ENCODE peak calls at places on chromosomes 16 and 17, in seven cellular contexts. K, V, F, D, Z, X and Y are unnamed samples. For H3K36me3, the result is how much of the 10 kb centered on the place peaks cover.

GRCh38 chr16:4612474-4612931 is 2.2 kb downstream of the UBALD1 start:
- DNase-seq in K (peak), V (no peak), F (peak), D (no peak), Z (no peak), X (no peak), Y (no peak)

GRCh38 chr16:351804-352520 is 561 bp downstream of the AXIN1 start:
- DNase-seq in K (no peak), V (peak), F (no peak), D (peak), Z (no peak), X (peak), Y (no peak)

GRCh38 chr17:79039171-79039570 is 15.2 kb downstream of the C1QTNF1 start:
- DNase-seq in K (peak), V (no peak), F (peak), D (no peak), Z (no peak), X (no peak), Y (no peak)

GRCh38 chr17:39822051-39822450 is 42.1 kb downstream of the IKZF3 start:
- DNase-seq in K (no peak), V (no peak), F (no peak), D (no peak), Z (no peak), X (no peak), Y (no peak)

GRCh38 chr17:37567137-37567927 is 41.9 kb downstream of the SYNRG start:
- DNase-seq in K (no peak), V (no peak), F (no peak), D (no peak), Z (no peak), X (no peak), Y (no peak)

GRCh38 chr17:10666921-10667320 is 9.8 kb upstream of the MYH3 start:
- DNase-seq in K (no peak), V (no peak), F (no peak), D (no peak), Z (no peak), X (no peak), Y (no peak)

GRCh38 chr17:15947976-15948752 is 3.2 kb downstream of the ADORA2B start:
- DNase-seq in K (no peak), V (no peak), F (peak), D (no peak), Z (no peak), X (no peak), Y (no peak)

GRCh38 chr17:82848022-82848592 is 8.3 kb upstream of the ZNF750 start:
- DNase-seq in K (peak), V (no peak), F (no peak), D (peak), Z (peak), X (no peak), Y (no peak)

GRCh38 chr16:72384651-72385050 is 212.7 kb upstream of the PMFBP1 start:
- DNase-seq in K (no peak), V (no peak), F (no peak), D (no peak), Z (no peak), X (no peak), Y (no peak)

GRCh38 chr16:61295311-61295710 is 740.9 kb downstream of the CDH8 start:
- DNase-seq in K (no peak), V (no peak), F (no peak), D (no peak), Z (no peak), X (no peak), Y (no peak)

GRCh38 chr16:58339452-58339938 is 44.7 kb upstream of the PRSS54 start:
- DNase-seq in K (no peak), V (no peak), F (peak), D (no peak), Z (no peak), X (no peak), Y (no peak)

GRCh38 chr17:31067699-31068184 is 27.0 kb upstream of the NF1 start:
- DNase-seq in K (no peak), V (no peak), F (no peak), D (no peak), Z (no peak), X (no peak), Y (no peak)

GRCh38 chr17:78893684-78894083 is 9.3 kb downstream of the CEP295NL start:
- DNase-seq in K (no peak), V (no peak), F (no peak), D (no peak), Z (no peak), X (no peak), Y (no peak)

GRCh38 chr16:2022723-2023097 is 3.1 kb downstream of the NPW start:
- DNase-seq in K (no peak), V (no peak), F (peak), D (no peak), Z (no peak), X (no peak), Y (no peak)

GRCh38 chr16:6684076-6684673 is 648.5 kb upstream of the RBFOX1 start:
- DNase-seq in K (no peak), V (peak), F (peak), D (no peak), Z (no peak), X (no peak), Y (no peak)

GRCh38 chr17:62824290-62825135 is 16.4 kb upstream of the MARCHF10 start:
- DNase-seq in K (no peak), V (no peak), F (peak), D (no peak), Z (no peak), X (no peak), Y (no peak)

GRCh38 chr17:30101686-30102390 is 14.8 kb upstream of the NSRP1 start:
- DNase-seq in K (no peak), V (no peak), F (no peak), D (no peak), Z (no peak), X (no peak), Y (no peak)

GRCh38 chr16:66223176-66223780 is 143.2 kb upstream of the CDH5 start:
- DNase-seq in K (peak), V (no peak), F (peak), D (no peak), Z (no peak), X (no peak), Y (no peak)

GRCh38 chr17:81578561-81579225 is 26.5 kb upstream of the FAAP100 start:
- DNase-seq in K (no peak), V (no peak), F (no peak), D (no peak), Z (no peak), X (no peak), Y (no peak)

GRCh38 chr17:7438656-7439460 is 454 bp upstream of the FGF11 start:
- DNase-seq in K (no peak), V (no peak), F (no peak), D (no peak), Z (no peak), X (no peak), Y (no peak)

GRCh38 chr17:17305282-17305801 is 2.2 kb downstream of the NT5M start:
- DNase-seq in K (no peak), V (no peak), F (no peak), D (no peak), Z (peak), X (no peak), Y (no peak)

GRCh38 chr16:72858611-72859493 is 189.1 kb downstream of the ZFHX3 start:
- DNase-seq in K (no peak), V (no peak), F (no peak), D (no peak), Z (no peak), X (no peak), Y (peak)

GRCh38 chr17:48192321-48192731 is 84.8 kb downstream of the SNX11 start:
- DNase-seq in K (no peak), V (no peak), F (peak), D (no peak), Z (no peak), X (no peak), Y (no peak)

GRCh38 chr17:7838291-7839075 is 4.5 kb downstream of the KDM6B start:
- DNase-seq in K (peak), V (peak), F (peak), D (no peak), Z (no peak), X (no peak), Y (no peak)

GRCh38 chr17:2181206-2181983 is 122.2 kb downstream of the SMG6 start:
- DNase-seq in K (peak), V (no peak), F (no peak), D (no peak), Z (no peak), X (peak), Y (peak)

GRCh38 chr17:76147211-76148014 is 6.4 kb upstream of the FOXJ1 start:
- DNase-seq in K (peak), V (no peak), F (peak), D (peak), Z (no peak), X (no peak), Y (no peak)

GRCh38 chr16:66344533-66345145 is 21.9 kb upstream of the CDH5 start:
- DNase-seq in K (no peak), V (no peak), F (peak), D (no peak), Z (peak), X (no peak), Y (no peak)

GRCh38 chr17:4657678-4658077 is 16.2 kb upstream of the ALOX15 start:
- DNase-seq in K (no peak), V (no peak), F (no peak), D (no peak), Z (no peak), X (no peak), Y (no peak)

GRCh38 chr16:69320731-69321073 is 9.6 kb downstream of the VPS4A start:
- DNase-seq in K (peak), V (no peak), F (no peak), D (no peak), Z (no peak), X (no peak), Y (peak)

GRCh38 chr17:77161953-77162352 is 21.2 kb downstream of the SEC14L1 start:
- DNase-seq in K (no peak), V (no peak), F (no peak), D (no peak), Z (no peak), X (no peak), Y (no peak)

GRCh38 chr17:6393368-6393952 is 41.5 kb downstream of the AIPL1 start:
- DNase-seq in K (no peak), V (no peak), F (no peak), D (no peak), Z (no peak), X (no peak), Y (no peak)

GRCh38 chr17:74987909-74988711 is 678 bp downstream of the CDR2L start:
- DNase-seq in K (peak), V (peak), F (peak), D (peak), Z (no peak), X (peak), Y (peak)

GRCh38 chr16:67884-68789 is 4.3 kb downstream of the RHBDF1 start:
- DNase-seq in K (peak), V (no peak), F (no peak), D (no peak), Z (no peak), X (peak), Y (no peak)

GRCh38 chr16:9446471-9447194 is 355.2 kb downstream of the HAPSTR1 start:
- DNase-seq in K (no peak), V (no peak), F (no peak), D (no peak), Z (no peak), X (no peak), Y (no peak)

GRCh38 chr17:71521724-71522123 is 599.1 kb upstream of the SOX9 start:
- DNase-seq in K (no peak), V (no peak), F (no peak), D (no peak), Z (no peak), X (no peak), Y (no peak)

GRCh38 chr17:14693382-14693781 is 392.5 kb downstream of the HS3ST3B1 start:
- DNase-seq in K (no peak), V (no peak), F (no peak), D (no peak), Z (no peak), X (no peak), Y (no peak)

GRCh38 chr17:30520436-30520835 is 43.2 kb downstream of the GOSR1 start:
- DNase-seq in K (no peak), V (no peak), F (no peak), D (no peak), Z (no peak), X (no peak), Y (no peak)

GRCh38 chr17:79045830-79046500 is 22.0 kb downstream of the C1QTNF1 start:
- DNase-seq in K (peak), V (peak), F (peak), D (peak), Z (peak), X (peak), Y (no peak)

GRCh38 chr17:77948690-77949114 is 9.8 kb upstream of the TNRC6C start:
- DNase-seq in K (no peak), V (no peak), F (peak), D (no peak), Z (no peak), X (no peak), Y (peak)

GRCh38 chr17:57454729-57455062 is 198.4 kb downstream of the MSI2 start:
- DNase-seq in K (no peak), V (no peak), F (no peak), D (no peak), Z (no peak), X (no peak), Y (no peak)
- H3K27ac ChIP-seq in K (no peak), V (no peak), F (peak), D (no peak), Z (no peak), X (peak), Y (no peak)

DNA sequence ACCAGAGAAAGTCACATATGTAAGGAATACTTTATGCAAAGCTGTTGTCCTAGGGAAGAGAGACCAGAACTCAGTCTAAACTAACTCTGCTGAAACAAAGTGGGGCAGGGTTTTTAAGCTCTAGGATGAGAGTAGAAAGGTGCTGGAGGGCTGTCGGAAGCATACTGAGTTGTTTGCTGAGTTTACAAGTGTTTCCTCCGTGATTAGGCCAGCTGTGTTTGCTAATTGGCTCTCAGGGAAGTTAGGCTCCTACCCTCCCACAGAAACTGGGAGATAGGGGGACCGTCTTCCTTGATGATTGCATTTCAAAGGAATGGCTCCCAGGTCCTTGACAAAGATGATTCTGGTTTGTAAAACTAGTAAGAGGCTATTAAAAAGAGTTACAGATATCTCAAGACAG is 24.4 kb upstream of the CRYM start:
- DNase-seq in K (no peak), V (no peak), F (peak), D (no peak), Z (no peak), X (no peak), Y (no peak)
- H3K4me3 ChIP-seq in K (no peak), V (no peak), F (peak), D (peak), Z (no peak), X (peak), Y (peak)

GRCh38 chr17:50311112-50311460 is 34.8 kb upstream of the XYLT2 start:
- DNase-seq in K (no peak), V (no peak), F (no peak), D (no peak), Z (no peak), X (no peak), Y (no peak)

GRCh38 chr17:50310455-50311111 is 35.3 kb upstream of the XYLT2 start:
- DNase-seq in K (no peak), V (no peak), F (peak), D (no peak), Z (no peak), X (no peak), Y (no peak)

GRCh38 chr17:50314456-50315011 is 31.4 kb upstream of the XYLT2 start:
- DNase-seq in K (no peak), V (no peak), F (peak), D (no peak), Z (no peak), X (no peak), Y (no peak)

GRCh38 chr17:50311483-50311882 is 34.4 kb upstream of the XYLT2 start:
- DNase-seq in K (no peak), V (no peak), F (peak), D (no peak), Z (no peak), X (no peak), Y (no peak)

GRCh38 chr17:50312311-50312710 is 33.6 kb upstream of the XYLT2 start:
- DNase-seq in K (no peak), V (no peak), F (peak), D (no peak), Z (no peak), X (no peak), Y (no peak)
- H3K36me3 ChIP-seq in K (under half), V (under half), F (under half), D (under half), Z (under half), X (under half), Y (under half)

DNA sequence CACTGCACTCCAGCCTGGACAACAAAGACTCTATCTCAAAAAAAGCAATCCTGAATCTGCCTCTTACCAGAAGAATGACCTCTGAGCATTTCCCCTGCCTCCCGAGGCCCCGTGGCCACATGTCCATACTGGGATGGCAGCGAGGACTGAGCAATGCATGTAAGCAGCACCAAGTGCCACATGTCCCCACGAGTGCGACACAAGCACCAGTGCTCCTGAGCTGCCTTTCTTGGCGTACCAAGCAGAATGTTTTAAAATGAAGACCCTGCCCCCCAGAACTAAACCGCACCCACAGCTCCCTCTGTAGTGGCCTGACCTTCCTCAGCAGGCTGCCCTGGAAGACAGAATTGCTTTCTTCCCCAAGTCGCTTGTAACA is 373.3 kb downstream of the SLC39A11 start:
- DNase-seq in K (no peak), V (no peak), F (no peak), D (no peak), Z (no peak), X (no peak), Y (no peak)
- H3K27ac ChIP-seq in K (no peak), V (no peak), F (no peak), D (peak), Z (no peak), X (no peak), Y (no peak)

GRCh38 chr16:82382521-82382920 is 212.5 kb upstream of the MPHOSPH6 start:
- DNase-seq in K (no peak), V (no peak), F (no peak), D (no peak), Z (no peak), X (no peak), Y (no peak)

GRCh38 chr16:82386771-82387170 is 216.7 kb upstream of the MPHOSPH6 start:
- DNase-seq in K (no peak), V (no peak), F (no peak), D (no peak), Z (no peak), X (no peak), Y (no peak)

GRCh38 chr16:82379601-82380000 is 209.6 kb upstream of the MPHOSPH6 start:
- DNase-seq in K (no peak), V (no peak), F (no peak), D (no peak), Z (no peak), X (no peak), Y (no peak)

GRCh38 chr16:82384897-82385296 is 214.9 kb upstream of the MPHOSPH6 start:
- DNase-seq in K (no peak), V (no peak), F (no peak), D (no peak), Z (no peak), X (no peak), Y (no peak)

GRCh38 chr16:82384017-82384416 is 214.0 kb upstream of the MPHOSPH6 start:
- DNase-seq in K (no peak), V (no peak), F (no peak), D (no peak), Z (no peak), X (no peak), Y (no peak)
- H3K4me3 ChIP-seq in K (no peak), V (no peak), F (no peak), D (no peak), Z (no peak), X (no peak), Y (no peak)

GRCh38 chr16:85657996-85658395 is 30.8 kb downstream of the GINS2 start:
- DNase-seq in K (peak), V (no peak), F (no peak), D (no peak), Z (no peak), X (no peak), Y (no peak)

GRCh38 chr16:85657267-85657650 is 31.5 kb downstream of the GINS2 start:
- DNase-seq in K (no peak), V (no peak), F (no peak), D (peak), Z (no peak), X (no peak), Y (no peak)

GRCh38 chr16:85659336-85659735 is 29.4 kb downstream of the GINS2 start:
- DNase-seq in K (peak), V (no peak), F (no peak), D (no peak), Z (no peak), X (peak), Y (no peak)

GRCh38 chr16:85659805-85660511 is 28.8 kb downstream of the GINS2 start:
- DNase-seq in K (peak), V (peak), F (peak), D (peak), Z (peak), X (peak), Y (no peak)

DNA sequence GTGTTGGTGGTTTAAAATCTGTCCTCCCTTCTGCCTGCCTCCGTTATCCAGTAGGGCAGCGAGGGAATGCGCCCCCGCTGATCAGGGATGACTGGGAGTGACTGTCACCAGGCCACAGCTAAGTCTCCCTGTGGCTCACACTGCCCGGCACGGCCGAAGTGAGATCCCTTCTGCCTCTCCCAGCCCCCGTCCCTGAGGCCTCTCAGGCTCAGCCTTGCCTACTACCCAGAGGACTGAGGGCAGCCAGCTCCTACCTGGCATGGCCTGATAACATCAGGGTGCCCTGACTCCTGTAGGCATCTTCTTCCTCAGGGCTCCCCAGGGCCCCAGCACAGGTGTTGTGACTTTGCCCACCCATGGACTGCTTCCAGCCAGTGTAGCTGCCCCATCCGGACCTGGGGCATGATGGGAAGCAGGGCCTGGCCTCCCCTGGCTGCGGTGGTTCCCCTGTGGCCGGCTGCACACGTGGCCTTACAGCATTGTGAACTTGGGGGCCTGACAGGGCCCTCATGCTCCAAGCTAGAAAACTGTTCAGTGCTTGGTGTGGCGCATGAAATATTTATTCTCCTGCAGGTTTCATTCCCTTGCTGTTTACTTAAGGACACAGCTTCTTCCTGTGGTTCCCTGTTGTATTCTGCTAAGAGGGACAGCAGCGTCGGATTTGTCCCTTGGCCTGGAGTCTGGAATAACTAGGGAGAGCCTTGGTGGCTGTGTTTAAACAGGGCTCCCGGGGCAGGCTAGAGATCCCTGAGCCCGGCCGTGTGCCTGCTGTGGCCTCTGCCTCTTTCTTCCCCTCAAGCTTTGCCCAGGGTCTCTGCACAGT is 30.0 kb downstream of the GINS2 start:
- DNase-seq in K (peak), V (no peak), F (no peak), D (peak), Z (no peak), X (no peak), Y (no peak)
- H3K36me3 ChIP-seq in K (half or more), V (under half), F (half or more), D (under half), Z (under half), X (half or more), Y (half or more)

DNA sequence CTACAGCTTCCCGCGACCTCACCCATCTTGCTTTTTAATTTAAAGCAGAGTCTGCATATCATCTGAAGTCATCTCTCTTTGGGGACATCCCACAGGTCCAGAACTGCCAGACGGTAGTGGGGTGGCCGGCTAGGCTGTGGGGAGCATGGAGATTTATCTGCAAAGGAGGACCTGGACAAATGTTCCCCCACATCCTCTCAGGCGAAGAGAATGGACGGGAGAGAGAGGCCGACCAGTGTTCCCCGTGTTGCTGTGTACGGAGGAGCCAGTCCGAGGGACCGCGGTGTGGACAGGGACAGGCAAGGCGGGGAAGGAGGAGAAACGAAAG is 663 bp upstream of the MT1M start:
- DNase-seq in K (no peak), V (no peak), F (no peak), D (no peak), Z (no peak), X (no peak), Y (no peak)
- H3K27ac ChIP-seq in K (peak), V (peak), F (no peak), D (peak), Z (no peak), X (peak), Y (peak)